ENCODE peak calls at places on chromosomes 6 and 20, in nine cellular contexts. Y is astrocyte of the cerebellum; X is ELR; P is RWPE1; Z is activated CD8-positive, alpha-beta memory T cell treated with anti-CD3 and anti-CD28 coated beads for 24 hours; J is glutamatergic neuron; W is glomerular endothelial cell; U is CD4-positive, alpha-beta T cell; V is GM19239. F is an unnamed sample.

GRCh38 chr6:47321582-47321981 is 11.9 kb upstream of the TNFRSF21 start:
- DNase-seq in Y (no peak), V (no peak), Z (no peak), X (no peak), U (no peak), W (no peak), P (no peak), J (no peak), F (no peak)

GRCh38 chr20:62062661-62063600 is 2.8 kb downstream of the TAF4 start:
- DNase-seq in Y (no peak), X (no peak), Z (no peak), J (no peak), W (no peak), V (no peak), U (no peak), P (no peak), F (no peak)

GRCh38 chr6:138277835-138278234 is 59.5 kb upstream of the PBOV1 start:
- DNase-seq in X (no peak), P (no peak), Z (no peak), J (no peak), W (no peak), Y (no peak), V (no peak), U (no peak), F (no peak)

GRCh38 chr20:47817573-47817972 is 32.3 kb upstream of the SULF2 start:
- DNase-seq in P (peak), V (no peak), Y (no peak), X (peak), U (no peak), Z (no peak), J (no peak), W (no peak), F (no peak)

GRCh38 chr6:124881898-124882579 is 80.2 kb upstream of the RNF217 start:
- DNase-seq in V (no peak), Y (peak), P (no peak), U (no peak), Z (no peak), X (peak), J (peak), W (no peak), F (peak)

GRCh38 chr6:6688283-6688682 is 99.8 kb downstream of the LY86 start:
- DNase-seq in U (no peak), X (no peak), J (no peak), W (no peak), P (no peak), V (no peak), Z (no peak), Y (no peak), F (no peak)

GRCh38 chr20:24060851-24061590 is 72.4 kb upstream of the GGTLC1 start:
- DNase-seq in Z (no peak), X (no peak), J (no peak), Y (no peak), U (no peak), P (no peak), V (no peak), W (no peak), F (no peak)

GRCh38 chr6:116217069-116217468 is 36.8 kb downstream of the TSPYL4 start:
- DNase-seq in Y (peak), W (no peak), V (peak), U (no peak), Z (no peak), P (peak), X (peak), J (no peak), F (peak)

GRCh38 chr20:33811763-33812672 is 870 bp downstream of the CHMP4B start:
- DNase-seq in Y (no peak), J (no peak), U (no peak), W (no peak), Z (peak), X (peak), P (peak), V (peak), F (no peak)

GRCh38 chr6:39696986-39697788 is 28.0 kb downstream of the KIF6 start:
- DNase-seq in J (no peak), W (no peak), Z (no peak), U (no peak), V (no peak), X (no peak), P (no peak), Y (no peak), F (no peak)